ENCODE peak calls at places on chromosomes 11 and 22, in seven cellular contexts. R, E, I, M, Z, W and F are unnamed samples.
A peak's percentile ranks its signal among the peaks of the same experiment; 100 is the strongest.

GRCh38 chr11:124748481-124749338 is 3.3 kb downstream of the VSIG2 start:
- DNase-seq in M (no peak), E (no peak), R (no peak), Z (no peak), I (peak; percentile 38), W (peak; percentile 68), F (no peak)

GRCh38 chr22:27386186-27386585 is 415.4 kb downstream of the MN1 start:
- DNase-seq in E (no peak), M (no peak), I (no peak), R (no peak), Z (no peak), W (no peak), F (no peak)

GRCh38 chr22:45335021-45335818 is 25.5 kb downstream of the FAM118A start:
- DNase-seq in M (no peak), R (peak; percentile 51), E (no peak), W (peak; percentile 54), I (no peak), Z (no peak), F (no peak)

GRCh38 chr22:47012589-47013365 is 250.3 kb downstream of the TBC1D22A start:
- DNase-seq in M (peak; percentile 16), W (peak; percentile 36), R (no peak), I (no peak), Z (no peak), E (peak; percentile 40), F (no peak)

GRCh38 chr11:106917973-106918372 is 100.3 kb downstream of the GUCY1A2 start:
- DNase-seq in R (peak; percentile 13), Z (no peak), E (peak; percentile 2), I (peak; percentile 20), M (peak; percentile 24), W (peak; percentile 2), F (no peak)

GRCh38 chr11:105937331-105937730 is 84.7 kb downstream of the MSANTD4 start:
- DNase-seq in R (no peak), Z (no peak), E (peak; percentile 29), W (peak; percentile 59), I (peak; percentile 30), M (peak; percentile 21), F (no peak)

GRCh38 chr11:95922536-95923440 is 1.1 kb downstream of the MTMR2 start:
- DNase-seq in E (peak; percentile 37), R (no peak), W (peak; percentile 26), I (peak; percentile 22), M (peak; percentile 20), Z (no peak), F (no peak)

GRCh38 chr11:11782532-11783110 is 59.2 kb upstream of the USP47 start:
- DNase-seq in E (no peak), R (no peak), W (no peak), M (no peak), Z (no peak), I (no peak), F (no peak)

GRCh38 chr22:45631140-45631539 is 40.5 kb upstream of the ATXN10 start:
- DNase-seq in I (no peak), E (no peak), M (no peak), R (no peak), W (no peak), Z (no peak), F (no peak)

GRCh38 chr22:19105867-19106802 is 16.1 kb downstream of the DGCR2 start:
- DNase-seq in R (no peak), Z (no peak), E (no peak), I (no peak), W (no peak), M (no peak), F (no peak)

GRCh38 chr11:117849781-117850414 is 25.4 kb upstream of the FXYD2 start:
- DNase-seq in E (no peak), I (no peak), Z (no peak), W (no peak), M (no peak), R (no peak), F (no peak)

GRCh38 chr22:42277232-42277753 is 6.8 kb upstream of the TCF20 start:
- DNase-seq in R (no peak), I (no peak), Z (no peak), E (no peak), W (no peak), M (no peak), F (no peak)

GRCh38 chr11:91947215-91947614 is 277.4 kb upstream of the FAT3 start:
- DNase-seq in E (peak; percentile 93), Z (no peak), R (no peak), M (no peak), I (peak; percentile 79), W (peak; percentile 45), F (no peak)

GRCh38 chr11:67596753-67597300 is 9.9 kb upstream of the NDUFV1 start:
- DNase-seq in I (no peak), M (no peak), R (no peak), W (no peak), Z (no peak), E (no peak), F (no peak)

GRCh38 chr11:101860694-101861371 is 54.0 kb upstream of the CEP126 start:
- DNase-seq in R (peak; percentile 42), Z (no peak), M (peak; percentile 80), E (peak; percentile 82), I (peak; percentile 73), W (peak; percentile 82), F (no peak)

GRCh38 chr11:11336664-11337063 is 16.4 kb downstream of the CSNK2A3 start:
- DNase-seq in R (no peak), W (no peak), E (no peak), Z (no peak), M (no peak), I (no peak), F (no peak)

GRCh38 chr22:38469306-38469781 is 1.4 kb downstream of the KDELR3 start:
- DNase-seq in M (no peak), Z (no peak), I (no peak), E (no peak), R (no peak), W (no peak), F (no peak)

GRCh38 chr11:118910309-118911112 is 15.2 kb downstream of the BCL9L start:
- DNase-seq in W (peak; percentile 95), M (peak; percentile 95), Z (no peak), R (peak; percentile 76), E (peak; percentile 94), I (peak; percentile 86), F (peak; percentile 60)

GRCh38 chr11:72583616-72584292 is 90.5 kb downstream of the PDE2A start:
- DNase-seq in Z (no peak), I (no peak), M (no peak), R (no peak), W (no peak), E (no peak), F (no peak)

GRCh38 chr11:125304876-125305275 is 140.3 kb downstream of the PKNOX2 start:
- DNase-seq in R (no peak), W (no peak), Z (no peak), M (no peak), E (no peak), I (no peak), F (no peak)

GRCh38 chr11:132977746-132978145 is 554.6 kb downstream of the OPCML start:
- DNase-seq in E (no peak), Z (no peak), R (no peak), W (no peak), M (no peak), I (no peak), F (no peak)

GRCh38 chr11:134584706-134585445 is 172.8 kb upstream of the B3GAT1 start:
- DNase-seq in R (peak; percentile 28), E (no peak), W (no peak), Z (no peak), I (no peak), M (no peak), F (no peak)

DNA sequence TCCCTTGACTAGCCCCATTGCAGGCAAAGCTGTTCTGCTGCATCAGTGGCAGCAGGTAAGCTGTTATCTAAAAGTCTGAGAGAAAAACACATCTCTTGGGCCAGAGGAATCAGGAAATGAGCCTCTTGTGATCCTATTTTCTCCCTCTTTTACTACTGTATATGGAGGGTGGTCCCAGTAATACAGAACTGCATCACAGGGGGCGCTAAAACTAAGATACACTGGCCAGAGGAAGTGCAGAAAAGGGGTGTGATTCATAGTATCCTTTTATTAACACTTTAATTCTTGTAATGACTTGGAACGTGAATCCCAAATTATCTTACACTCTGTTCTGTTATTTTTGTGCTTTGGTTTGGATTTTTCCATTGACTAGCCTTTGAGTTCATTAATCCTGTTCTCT is 8.8 kb upstream of the MED17 start:
- DNase-seq in E (no peak), Z (no peak), R (peak; percentile 17), W (peak; percentile 8), I (no peak), M (peak; percentile 25), F (no peak)
- TF ChIP-seq CTCF in E (no peak), Z (no peak), R (no peak), W (no peak), I (peak; percentile 41), M (peak; percentile 34), F (peak; percentile 46)

DNA sequence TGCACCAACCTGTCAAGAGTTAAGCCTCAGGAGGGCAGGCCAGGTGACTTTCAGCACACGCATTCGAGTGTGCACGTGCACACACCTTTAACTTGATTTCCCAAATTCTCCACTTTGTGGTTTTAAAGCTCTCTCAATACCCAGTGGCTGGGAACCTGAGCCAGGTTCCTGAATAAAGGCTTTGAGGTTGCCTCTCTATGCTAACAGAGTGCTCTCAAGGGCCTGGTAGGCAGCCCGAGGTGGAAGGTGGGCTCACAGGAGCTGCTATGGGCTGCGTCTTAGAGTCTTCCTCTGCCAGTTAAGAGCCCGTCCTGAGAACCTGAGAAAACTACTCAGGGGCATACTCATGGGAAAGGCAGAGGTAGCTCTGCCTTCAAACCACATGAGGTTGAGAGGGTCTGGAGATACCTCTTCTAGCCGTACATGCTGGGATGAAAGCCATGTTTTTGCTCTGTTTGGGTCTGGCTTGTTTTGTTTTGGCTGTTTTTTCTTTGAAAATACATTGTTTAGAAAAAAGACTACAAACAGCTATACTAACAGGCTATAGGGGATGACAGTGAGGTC is 11.6 kb upstream of the SERPIND1 start:
- DNase-seq in M (no peak), Z (no peak), R (no peak), E (no peak), W (no peak), I (no peak), F (no peak)
- TF ChIP-seq CTCF in M (no peak), Z (no peak), R (no peak), E (no peak), W (no peak), I (no peak), F (no peak)

GRCh38 chr11:19100885-19101284 is 16.1 kb upstream of the ZDHHC13 start:
- DNase-seq in W (no peak), Z (no peak), R (no peak), E (no peak), I (no peak), M (no peak), F (no peak)
- TF ChIP-seq CTCF in W (no peak), Z (no peak), R (no peak), E (no peak), I (no peak), M (no peak), F (no peak)

DNA sequence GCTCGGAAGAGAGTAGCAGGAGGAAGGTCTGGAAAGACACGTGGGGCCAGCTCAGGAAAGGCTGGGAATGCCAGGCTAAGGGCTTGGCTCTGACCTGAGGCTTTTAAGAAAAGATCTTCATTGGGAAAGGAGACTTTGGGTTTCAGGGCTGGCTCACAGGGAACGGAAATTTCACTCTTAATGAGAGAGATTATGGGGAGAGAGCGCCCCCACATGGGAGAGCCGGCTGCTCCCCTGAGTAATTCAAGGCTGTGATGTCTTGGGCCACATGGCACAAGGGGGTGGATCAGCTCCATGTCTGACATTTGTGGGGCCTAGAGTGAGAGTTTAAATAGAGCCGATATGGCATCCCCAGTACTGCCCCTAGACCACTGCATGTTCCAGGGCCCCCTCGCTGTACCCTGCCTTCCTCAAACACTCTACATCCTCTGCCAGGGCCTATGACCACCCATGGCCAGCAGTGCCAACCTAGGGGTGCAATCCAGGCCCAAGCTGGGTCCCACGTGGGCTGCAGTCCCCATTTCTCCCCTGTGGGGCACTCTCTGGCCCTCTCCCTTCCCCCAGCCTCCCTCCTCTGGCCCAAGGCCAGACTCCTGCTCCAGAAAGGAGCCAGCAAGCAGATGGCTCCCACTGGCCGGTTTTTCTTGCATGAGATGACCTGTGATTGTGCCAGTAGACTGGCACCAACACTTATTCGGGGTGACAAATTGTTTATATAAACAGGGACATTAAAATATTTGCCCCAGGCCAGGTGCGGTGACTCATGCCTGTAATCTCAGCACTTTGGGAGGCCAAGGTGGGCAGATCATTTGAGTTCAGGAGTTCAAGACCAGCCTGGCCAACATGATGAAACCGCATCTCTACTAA is 75.2 kb downstream of the ISX start:
- DNase-seq in I (no peak), W (no peak), M (no peak), R (peak; percentile 58), Z (no peak), E (no peak), F (no peak)
- TF ChIP-seq CTCF in I (no peak), W (no peak), M (no peak), R (peak; percentile 41), Z (no peak), E (no peak), F (peak; percentile 42)